ENCODE peak calls at places on chromosomes 12 and 14, in seven cellular contexts. One of them, this sample, is unnamed.
A peak's percentile ranks its signal among the peaks of the same experiment; 100 is the strongest.

GRCh38 chr12:3600039-3600720 is 109.2 kb downstream of the PRMT8 start:
- DNase-seq in HCT116: no peak
- DNase-seq in stomach: no peak
- DNase-seq in DND-41: no peak
- DNase-seq in heart left ventricle: no peak
- DNase-seq in fibroblast of the aortic adventitia: no peak
- DNase-seq in lower lobe of right lung: no peak
- DNase-seq in this sample: no peak

GRCh38 chr14:79383031-79383430 is 828.3 kb downstream of the DIO2 start:
- DNase-seq in HCT116: no peak
- DNase-seq in stomach: no peak
- DNase-seq in DND-41: no peak
- DNase-seq in heart left ventricle: no peak
- DNase-seq in fibroblast of the aortic adventitia: no peak
- DNase-seq in lower lobe of right lung: no peak
- DNase-seq in this sample: no peak

GRCh38 chr14:67166450-67166853 is 22.8 kb upstream of the GARIN2 start:
- DNase-seq in HCT116: peak; percentile 24
- DNase-seq in stomach: no peak
- DNase-seq in DND-41: peak; percentile 52
- DNase-seq in heart left ventricle: no peak
- DNase-seq in fibroblast of the aortic adventitia: peak; percentile 73
- DNase-seq in lower lobe of right lung: no peak
- DNase-seq in this sample: no peak

GRCh38 chr12:19030603-19031002 is 98.9 kb upstream of the PLEKHA5 start:
- DNase-seq in HCT116: no peak
- DNase-seq in stomach: no peak
- DNase-seq in DND-41: no peak
- DNase-seq in heart left ventricle: no peak
- DNase-seq in fibroblast of the aortic adventitia: no peak
- DNase-seq in lower lobe of right lung: no peak
- DNase-seq in this sample: no peak

GRCh38 chr12:111769599-111769998 is 2.9 kb downstream of the ALDH2 start:
- DNase-seq in HCT116: no peak
- DNase-seq in stomach: no peak
- DNase-seq in DND-41: no peak
- DNase-seq in heart left ventricle: no peak
- DNase-seq in fibroblast of the aortic adventitia: no peak
- DNase-seq in lower lobe of right lung: no peak
- DNase-seq in this sample: no peak

GRCh38 chr14:54362089-54362504 is 34.7 kb upstream of the CDKN3 start:
- DNase-seq in HCT116: no peak
- DNase-seq in stomach: no peak
- DNase-seq in DND-41: no peak
- DNase-seq in heart left ventricle: no peak
- DNase-seq in fibroblast of the aortic adventitia: no peak
- DNase-seq in lower lobe of right lung: no peak
- DNase-seq in this sample: no peak

GRCh38 chr12:114528766-114529165 is 122.8 kb upstream of the TBX5 start:
- DNase-seq in HCT116: no peak
- DNase-seq in stomach: no peak
- DNase-seq in DND-41: no peak
- DNase-seq in heart left ventricle: no peak
- DNase-seq in fibroblast of the aortic adventitia: no peak
- DNase-seq in lower lobe of right lung: no peak
- DNase-seq in this sample: no peak

GRCh38 chr12:16939871-16940306 is 333.9 kb upstream of the LMO3 start:
- DNase-seq in HCT116: peak; percentile 78
- DNase-seq in stomach: peak; percentile 44
- DNase-seq in DND-41: peak; percentile 48
- DNase-seq in heart left ventricle: no peak
- DNase-seq in fibroblast of the aortic adventitia: peak; percentile 46
- DNase-seq in lower lobe of right lung: peak; percentile 50
- DNase-seq in this sample: no peak

GRCh38 chr12:114649585-114649984 is 34.4 kb downstream of the TBX3 start:
- DNase-seq in HCT116: no peak
- DNase-seq in stomach: no peak
- DNase-seq in DND-41: no peak
- DNase-seq in heart left ventricle: no peak
- DNase-seq in fibroblast of the aortic adventitia: no peak
- DNase-seq in lower lobe of right lung: no peak
- DNase-seq in this sample: no peak

GRCh38 chr12:89461649-89462612 is 62.7 kb downstream of the GALNT4 start:
- DNase-seq in HCT116: peak; percentile 57
- DNase-seq in stomach: no peak
- DNase-seq in DND-41: no peak
- DNase-seq in heart left ventricle: no peak
- DNase-seq in fibroblast of the aortic adventitia: peak; percentile 86
- DNase-seq in lower lobe of right lung: no peak
- DNase-seq in this sample: no peak

GRCh38 chr14:69059658-69060648 is 80.9 kb upstream of the ACTN1 start:
- DNase-seq in HCT116: no peak
- DNase-seq in stomach: no peak
- DNase-seq in DND-41: no peak
- DNase-seq in heart left ventricle: no peak
- DNase-seq in fibroblast of the aortic adventitia: peak; percentile 92
- DNase-seq in lower lobe of right lung: no peak
- DNase-seq in this sample: peak; percentile 95

GRCh38 chr14:68444449-68445168 is 348.3 kb downstream of the ZFP36L1 start:
- DNase-seq in HCT116: no peak
- DNase-seq in stomach: peak; percentile 69
- DNase-seq in DND-41: peak; percentile 87
- DNase-seq in heart left ventricle: no peak
- DNase-seq in fibroblast of the aortic adventitia: peak; percentile 74
- DNase-seq in lower lobe of right lung: no peak
- DNase-seq in this sample: no peak

GRCh38 chr12:100868487-100868886 is 73.9 kb downstream of the ANO4 start:
- DNase-seq in HCT116: no peak
- DNase-seq in stomach: no peak
- DNase-seq in DND-41: no peak
- DNase-seq in heart left ventricle: no peak
- DNase-seq in fibroblast of the aortic adventitia: peak; percentile 56
- DNase-seq in lower lobe of right lung: no peak
- DNase-seq in this sample: no peak

GRCh38 chr12:59164991-59165718 is 244.9 kb upstream of the LRIG3 start:
- DNase-seq in HCT116: peak; percentile 16
- DNase-seq in stomach: no peak
- DNase-seq in DND-41: no peak
- DNase-seq in heart left ventricle: no peak
- DNase-seq in fibroblast of the aortic adventitia: peak; percentile 69
- DNase-seq in lower lobe of right lung: no peak
- DNase-seq in this sample: no peak

GRCh38 chr12:111686574-111687105 is 787 bp downstream of the ACAD10 start:
- DNase-seq in HCT116: no peak
- DNase-seq in stomach: no peak
- DNase-seq in DND-41: no peak
- DNase-seq in heart left ventricle: no peak
- DNase-seq in fibroblast of the aortic adventitia: peak; percentile 14
- DNase-seq in lower lobe of right lung: no peak
- DNase-seq in this sample: no peak

GRCh38 chr12:32734952-32735351 is 20.7 kb downstream of the YARS2 start:
- DNase-seq in HCT116: no peak
- DNase-seq in stomach: no peak
- DNase-seq in DND-41: no peak
- DNase-seq in heart left ventricle: no peak
- DNase-seq in fibroblast of the aortic adventitia: no peak
- DNase-seq in lower lobe of right lung: no peak
- DNase-seq in this sample: no peak

GRCh38 chr12:71130670-71131069 is 27.1 kb downstream of the TSPAN8 start:
- DNase-seq in HCT116: no peak
- DNase-seq in stomach: no peak
- DNase-seq in DND-41: no peak
- DNase-seq in heart left ventricle: no peak
- DNase-seq in fibroblast of the aortic adventitia: no peak
- DNase-seq in lower lobe of right lung: no peak
- DNase-seq in this sample: no peak

DNA sequence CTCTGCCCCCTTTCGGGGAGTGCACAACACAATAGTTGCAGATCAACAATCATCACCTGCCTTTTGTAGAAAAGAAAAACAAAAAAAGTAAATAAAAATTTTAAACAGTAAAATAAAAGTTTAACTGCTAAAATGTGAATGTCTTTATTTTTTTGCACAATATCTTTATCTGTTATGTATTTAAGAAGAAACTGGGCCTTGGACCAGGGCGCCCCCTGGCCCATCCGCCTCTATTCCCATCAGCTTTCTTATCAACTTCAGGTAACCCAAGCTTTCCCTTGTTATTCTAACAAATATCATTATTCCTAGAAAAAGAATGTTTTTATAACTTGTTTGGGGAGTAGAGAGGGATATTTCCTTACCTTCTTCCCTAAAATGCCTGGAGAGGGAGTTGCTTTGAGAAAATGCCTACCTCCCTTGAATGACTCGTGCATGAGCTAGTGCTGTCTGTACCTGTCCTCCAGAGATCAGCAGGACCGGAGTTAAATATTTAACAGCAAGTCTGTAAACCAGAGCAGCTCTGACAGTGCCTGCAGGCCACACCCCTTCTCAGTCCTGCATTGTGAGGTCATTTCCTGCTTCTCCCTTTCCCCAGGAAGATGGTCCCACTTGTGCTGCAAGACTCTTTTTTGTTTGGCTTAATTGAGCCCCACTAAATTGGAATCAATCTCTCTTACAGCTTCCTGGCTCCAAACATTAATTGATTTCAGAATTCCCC is 192.8 kb upstream of the RGS6 start:
- DNase-seq in HCT116: peak; percentile 54
- DNase-seq in stomach: no peak
- DNase-seq in DND-41: peak; percentile 30
- DNase-seq in heart left ventricle: no peak
- DNase-seq in fibroblast of the aortic adventitia: peak; percentile 21
- DNase-seq in lower lobe of right lung: no peak
- DNase-seq in this sample: no peak
- TF ChIP-seq CTCF in HCT116: peak; percentile 17
- TF ChIP-seq CTCF in stomach: no peak
- TF ChIP-seq CTCF in DND-41: no peak
- TF ChIP-seq CTCF in heart left ventricle: no peak
- TF ChIP-seq CTCF in fibroblast of the aortic adventitia: peak; percentile 4
- TF ChIP-seq CTCF in lower lobe of right lung: no peak
- TF ChIP-seq CTCF in this sample: no peak

DNA sequence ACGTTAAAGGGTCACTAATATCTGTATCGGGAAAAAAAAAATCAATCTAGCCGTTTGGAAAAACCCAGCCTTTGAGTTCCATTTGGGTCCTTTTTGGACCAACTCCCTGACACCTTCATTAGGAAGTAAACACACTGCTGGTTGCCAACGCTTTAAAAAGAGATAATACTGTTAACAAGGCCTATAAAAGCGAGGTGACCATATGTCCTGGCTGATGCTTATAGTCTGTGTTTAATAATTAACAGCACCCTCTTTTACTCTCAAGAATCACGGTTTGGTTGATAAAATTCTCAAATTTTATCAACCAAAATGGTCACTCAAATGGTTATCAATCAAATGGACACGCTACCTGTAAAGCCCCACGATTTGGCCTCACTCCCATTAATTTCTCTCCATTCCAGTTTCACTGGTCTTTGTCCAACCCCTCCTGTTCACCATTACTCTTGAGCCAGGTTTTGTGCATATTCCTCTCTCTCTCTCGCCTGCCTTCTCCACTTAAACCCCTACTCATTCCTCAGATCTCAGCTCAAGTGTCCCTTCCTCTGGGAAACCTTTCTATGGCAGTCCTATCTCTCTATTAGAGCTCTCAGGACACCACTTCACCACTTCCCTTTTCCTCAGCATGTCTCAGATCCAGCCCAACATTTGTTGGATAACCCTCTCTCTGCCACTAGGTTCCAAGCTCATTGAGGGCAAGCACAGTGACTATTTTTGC is 9.5 kb downstream of the BTG1 start:
- DNase-seq in HCT116: no peak
- DNase-seq in stomach: no peak
- DNase-seq in DND-41: no peak
- DNase-seq in heart left ventricle: no peak
- DNase-seq in fibroblast of the aortic adventitia: no peak
- DNase-seq in lower lobe of right lung: no peak
- DNase-seq in this sample: no peak
- H3K4me3 ChIP-seq in HCT116: no peak overlapping the region
- H3K4me3 ChIP-seq in stomach: no peak overlapping the region
- H3K4me3 ChIP-seq in DND-41: peak overlapping the region; percentile 66
- H3K4me3 ChIP-seq in heart left ventricle: no peak overlapping the region
- H3K4me3 ChIP-seq in fibroblast of the aortic adventitia: no peak overlapping the region
- H3K4me3 ChIP-seq in lower lobe of right lung: peak overlapping the region; percentile 12
- H3K4me3 ChIP-seq in this sample: no peak overlapping the region

GRCh38 chr14:26528415-26529182 is 69.2 kb downstream of the NOVA1 start:
- DNase-seq in HCT116: no peak
- DNase-seq in stomach: no peak
- DNase-seq in DND-41: no peak
- DNase-seq in heart left ventricle: no peak
- DNase-seq in fibroblast of the aortic adventitia: peak; percentile 95
- DNase-seq in lower lobe of right lung: no peak
- DNase-seq in this sample: no peak

GRCh38 chr14:26527095-26527494 is 70.7 kb downstream of the NOVA1 start:
- DNase-seq in HCT116: no peak
- DNase-seq in stomach: no peak
- DNase-seq in DND-41: no peak
- DNase-seq in heart left ventricle: no peak
- DNase-seq in fibroblast of the aortic adventitia: peak; percentile 18
- DNase-seq in lower lobe of right lung: no peak
- DNase-seq in this sample: no peak

GRCh38 chr14:26526132-26526531 is 71.7 kb downstream of the NOVA1 start:
- DNase-seq in HCT116: no peak
- DNase-seq in stomach: no peak
- DNase-seq in DND-41: no peak
- DNase-seq in heart left ventricle: no peak
- DNase-seq in fibroblast of the aortic adventitia: peak; percentile 69
- DNase-seq in lower lobe of right lung: no peak
- DNase-seq in this sample: no peak

DNA sequence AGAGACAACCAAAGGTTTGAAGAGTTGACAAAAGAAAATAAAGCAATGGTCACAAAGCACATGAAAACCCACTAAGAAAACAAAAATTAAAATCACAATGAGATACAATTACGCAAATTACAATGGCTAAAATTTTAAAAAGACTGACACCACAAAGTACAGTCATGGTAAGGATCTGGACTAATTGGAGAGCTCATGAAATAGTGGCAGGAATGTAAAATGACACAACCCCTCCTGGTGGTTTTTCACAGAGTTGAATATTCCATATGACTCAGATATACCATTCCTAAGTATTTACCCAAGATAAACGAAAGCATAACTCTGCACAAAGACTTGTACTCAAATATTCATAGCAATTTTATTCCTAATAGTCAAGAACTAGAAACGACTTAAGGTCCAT is 65.9 kb downstream of the NOVA1 start:
- DNase-seq in HCT116: no peak
- DNase-seq in stomach: no peak
- DNase-seq in DND-41: no peak
- DNase-seq in heart left ventricle: no peak
- DNase-seq in fibroblast of the aortic adventitia: peak; percentile 80
- DNase-seq in lower lobe of right lung: no peak
- DNase-seq in this sample: no peak
- TF ChIP-seq CTCF in HCT116: no peak
- TF ChIP-seq CTCF in stomach: no peak
- TF ChIP-seq CTCF in DND-41: no peak
- TF ChIP-seq CTCF in heart left ventricle: no peak
- TF ChIP-seq CTCF in fibroblast of the aortic adventitia: peak; percentile 55
- TF ChIP-seq CTCF in lower lobe of right lung: no peak
- TF ChIP-seq CTCF in this sample: peak; percentile 51

DNA sequence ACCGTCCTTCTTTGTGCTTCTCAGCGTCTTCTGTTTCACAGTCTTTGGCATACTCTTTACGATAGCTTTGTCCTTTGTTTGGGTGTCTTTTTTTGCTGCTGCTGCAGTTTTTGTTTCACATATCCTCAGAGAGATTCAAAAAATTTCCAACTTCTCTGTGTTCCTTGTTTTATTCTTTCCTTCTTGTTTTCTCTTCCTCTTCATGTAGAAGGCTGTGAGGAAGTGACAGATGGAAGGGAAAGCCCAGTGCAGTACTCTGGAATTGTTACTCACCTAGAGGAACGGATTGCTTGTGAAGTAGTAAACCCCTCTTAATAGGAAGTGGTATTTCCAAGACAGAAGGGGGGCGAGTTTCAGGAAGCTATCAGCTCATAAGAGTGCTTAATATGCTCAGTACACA is 1.7 kb downstream of the CREBL2 start:
- DNase-seq in HCT116: no peak
- DNase-seq in stomach: no peak
- DNase-seq in DND-41: no peak
- DNase-seq in heart left ventricle: no peak
- DNase-seq in fibroblast of the aortic adventitia: peak; percentile 7
- DNase-seq in lower lobe of right lung: no peak
- DNase-seq in this sample: no peak
- H3K4me3 ChIP-seq in HCT116: no peak overlapping the region
- H3K4me3 ChIP-seq in stomach: no peak overlapping the region
- H3K4me3 ChIP-seq in DND-41: peak overlapping the region; percentile 31
- H3K4me3 ChIP-seq in heart left ventricle: peak overlapping the region; percentile 71
- H3K4me3 ChIP-seq in fibroblast of the aortic adventitia: peak overlapping the region; percentile 47
- H3K4me3 ChIP-seq in lower lobe of right lung: peak overlapping the region; percentile 71
- H3K4me3 ChIP-seq in this sample: no peak overlapping the region